ENCODE peak calls at places on chromosomes 16 and 17, in four cellular contexts. L is GM23248, X is DND-41, Y is SK-N-SH. V is an unnamed sample.

GRCh38 chr17:57980522-57980921 is 7.5 kb downstream of the VEZF1 start:
- DNase-seq in L (no peak), Y (no peak), X (no peak), V (no peak)

GRCh38 chr17:81608082-81608481 is 28.8 kb downstream of the NPLOC4 start:
- DNase-seq in L (peak; percentile 40), X (no peak), Y (no peak), V (no peak)

GRCh38 chr17:36742267-36743000 is 141.1 kb downstream of the MRM1 start:
- DNase-seq in X (no peak), L (no peak), Y (no peak), V (no peak)

GRCh38 chr17:21772321-21772720 is 80.0 kb downstream of the KCNJ18 start:
- DNase-seq in L (no peak), Y (no peak), X (no peak), V (no peak)

GRCh38 chr17:43456029-43456428 is 27.7 kb upstream of the DHX8 start:
- DNase-seq in X (no peak), Y (no peak), L (no peak), V (no peak)

GRCh38 chr17:27701963-27702362 is 71.0 kb downstream of the LGALS9 start:
- DNase-seq in X (no peak), Y (no peak), L (no peak), V (no peak)

GRCh38 chr16:71303938-71304337 is 14.7 kb upstream of the CMTR2 start:
- DNase-seq in Y (no peak), X (no peak), L (peak; percentile 46), V (peak; percentile 62)

GRCh38 chr17:29566473-29567361 is at the start of gene ABHD15:
- DNase-seq in L (peak; percentile 92), Y (peak; percentile 83), X (peak; percentile 64), V (peak; percentile 69)

GRCh38 chr17:40364121-40364861 is at the start of gene GJD3:
- DNase-seq in X (no peak), Y (peak; percentile 24), L (no peak), V (no peak)

GRCh38 chr16:70157105-70157476 is 16.5 kb upstream of the CLEC18C start:
- DNase-seq in L (no peak), Y (peak; percentile 6), X (no peak), V (no peak)

DNA sequence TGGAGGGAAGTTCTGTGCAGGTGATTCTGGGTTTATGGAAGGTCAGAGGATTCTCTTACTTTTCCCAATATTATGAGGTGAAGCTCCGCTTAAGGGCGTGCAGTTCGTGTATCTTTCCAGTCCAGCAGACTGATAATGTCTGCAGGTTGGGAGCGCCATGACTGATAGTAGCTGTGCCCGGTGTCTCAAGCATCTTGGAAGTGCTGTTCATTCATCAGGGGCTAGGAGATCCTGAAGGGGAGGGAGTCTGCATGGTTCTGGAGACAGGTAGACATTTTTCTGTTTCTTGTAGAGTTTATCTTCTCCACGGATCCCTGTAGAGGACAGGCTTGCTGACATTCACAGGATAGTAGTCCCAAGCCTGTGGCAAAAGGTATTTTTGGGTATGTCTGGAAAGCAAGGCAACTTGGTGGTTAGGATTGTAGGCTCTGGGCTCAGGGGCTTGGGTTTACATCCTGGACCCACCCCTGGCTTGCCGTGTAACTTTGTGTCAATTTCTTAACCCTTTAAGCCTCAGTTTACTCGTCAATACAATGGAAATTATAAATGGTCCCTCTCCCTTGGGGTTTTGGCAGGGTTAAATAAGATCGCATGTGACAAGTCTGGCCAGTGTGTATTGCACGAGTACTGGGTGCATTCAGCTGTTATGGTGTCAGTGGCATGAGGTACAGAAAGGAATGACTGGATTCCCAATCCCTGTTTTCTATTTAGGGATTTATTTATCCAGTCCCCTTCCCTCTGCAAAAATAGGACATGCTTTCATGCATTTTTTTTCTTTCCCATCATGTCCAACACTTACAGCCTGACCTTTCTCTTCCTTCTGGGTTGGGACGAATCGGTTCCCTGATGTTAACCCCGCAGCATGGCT is 8.2 kb downstream of the HLF start:
- DNase-seq in L (no peak), X (no peak), Y (no peak), V (no peak)
- H3K9ac ChIP-seq in L (no peak overlapping the region), X (no peak overlapping the region), Y (no peak overlapping the region), V (no peak overlapping the region)

GRCh38 chr16:66662445-66663194 is 33.9 kb downstream of the CMTM4 start:
- DNase-seq in X (no peak), Y (peak; percentile 45), L (peak; percentile 61), V (peak; percentile 36)
- H3K27ac ChIP-seq in X (no peak overlapping the region), Y (peak overlapping the region; percentile 65), L (peak overlapping the region; percentile 95), V (no peak overlapping the region)

GRCh38 chr16:13634253-13634652 is 285.7 kb upstream of the ERCC4 start:
- DNase-seq in X (no peak), L (no peak), Y (no peak), V (no peak)
- H2AFZ ChIP-seq in X (no peak overlapping the region), L (no peak overlapping the region), Y (no peak overlapping the region), V (no peak overlapping the region)

GRCh38 chr17:3679186-3680126 is 10.8 kb downstream of the EMC6 start:
- DNase-seq in Y (no peak), X (no peak), L (no peak), V (no peak)

GRCh38 chr17:3675886-3676285 is 7.3 kb downstream of the EMC6 start:
- DNase-seq in Y (no peak), X (no peak), L (no peak), V (no peak)

GRCh38 chr17:3681057-3681456 is 12.4 kb downstream of the EMC6 start:
- DNase-seq in X (no peak), Y (no peak), L (no peak), V (no peak)

GRCh38 chr17:3678821-3679175 is 10.2 kb downstream of the EMC6 start:
- DNase-seq in X (no peak), L (no peak), Y (no peak), V (no peak)

DNA sequence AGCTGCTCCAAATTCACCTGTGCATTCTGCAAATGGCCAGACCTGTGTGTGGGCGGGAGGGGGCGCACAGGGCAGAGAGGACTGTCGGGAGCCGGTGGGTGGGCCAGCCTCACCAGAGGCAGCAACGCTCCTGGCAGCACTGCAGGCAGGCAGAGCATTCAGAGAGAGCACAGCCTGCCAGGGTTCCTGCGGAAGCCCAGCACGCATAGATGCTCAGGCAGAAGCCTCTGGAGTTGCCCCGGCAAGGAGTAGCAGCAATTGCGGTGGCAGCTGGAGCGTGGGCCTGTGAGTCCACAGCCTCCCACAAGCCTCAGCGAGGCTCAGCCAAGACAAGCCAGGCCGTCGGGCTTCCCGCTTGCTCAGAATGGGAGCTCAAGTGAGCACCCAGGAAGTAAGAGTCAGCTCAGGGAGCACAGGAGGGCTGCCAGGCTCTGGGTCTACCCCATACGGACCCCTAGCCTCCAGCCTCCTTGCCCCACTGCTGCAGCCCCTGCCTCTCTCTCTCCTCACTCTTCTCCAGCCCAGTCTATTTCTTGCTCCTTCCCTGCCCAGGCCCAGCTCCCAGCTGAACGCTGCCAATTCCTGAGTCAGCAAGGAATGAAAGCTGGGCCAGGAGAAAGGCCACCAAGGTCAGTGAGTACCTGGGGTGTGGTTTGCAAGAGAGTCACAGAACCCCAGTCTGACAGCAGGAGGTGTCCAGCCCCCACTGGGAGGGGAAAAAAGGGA is 9.6 kb downstream of the EMC6 start:
- DNase-seq in Y (no peak), X (no peak), L (peak; percentile 59), V (peak; percentile 26)
- H3K9ac ChIP-seq in Y (no peak overlapping the region), X (no peak overlapping the region), L (no peak overlapping the region), V (no peak overlapping the region)

DNA sequence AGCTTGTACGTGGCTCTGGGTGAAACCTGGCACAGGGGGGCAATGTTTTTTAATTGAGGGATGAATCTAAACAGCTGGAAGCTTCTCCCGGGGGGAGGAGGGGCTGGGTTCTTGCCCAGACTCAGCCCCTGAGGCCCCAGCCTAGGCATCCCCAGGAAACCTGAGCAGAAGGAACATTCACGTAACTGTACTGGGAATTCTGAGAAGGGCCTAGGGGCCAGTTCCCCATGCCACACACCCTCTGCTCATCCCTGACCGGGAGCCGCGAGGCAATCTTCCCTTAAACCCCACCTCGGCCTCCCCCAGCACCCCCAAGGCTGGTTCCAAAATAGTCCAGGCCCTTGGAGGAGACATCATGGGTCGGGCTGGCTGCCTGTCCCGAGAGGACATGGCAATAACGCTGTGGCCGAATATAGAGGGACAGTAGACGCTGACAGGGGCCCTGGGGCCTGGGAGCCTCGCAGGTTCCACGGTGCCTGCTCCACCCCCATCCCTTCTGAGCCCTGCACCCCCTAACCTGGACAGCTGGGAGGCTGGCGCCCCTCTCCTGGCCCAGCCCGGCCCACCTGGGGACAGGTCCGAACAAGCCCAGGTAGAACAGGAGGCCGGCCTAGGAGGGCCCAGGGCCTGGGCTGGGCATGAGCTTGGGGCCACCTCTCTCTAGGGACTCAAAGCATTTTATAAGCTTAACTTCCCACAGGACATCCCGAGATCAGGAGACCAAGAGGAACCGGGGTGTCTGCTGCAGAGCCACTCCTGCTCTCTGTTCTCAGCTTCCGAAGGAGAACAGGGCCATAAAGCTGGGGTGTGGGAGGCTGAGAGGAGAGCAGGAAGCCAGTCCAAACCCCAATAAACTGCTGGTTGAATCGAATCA is 83.2 kb upstream of the TOB1 start:
- DNase-seq in L (no peak), Y (no peak), X (no peak), V (no peak)
- H3K27ac ChIP-seq in L (peak overlapping the region; percentile 98), Y (peak overlapping the region; percentile 82), X (no peak overlapping the region), V (peak overlapping the region; percentile 78)

GRCh38 chr16:25030420-25031131 is 15.4 kb upstream of the ARHGAP17 start:
- DNase-seq in Y (no peak), X (no peak), L (no peak), V (no peak)
- H2AFZ ChIP-seq in Y (peak overlapping the region; percentile 95), X (peak overlapping the region; percentile 93), L (peak overlapping the region; percentile 93), V (peak overlapping the region; percentile 86)

DNA sequence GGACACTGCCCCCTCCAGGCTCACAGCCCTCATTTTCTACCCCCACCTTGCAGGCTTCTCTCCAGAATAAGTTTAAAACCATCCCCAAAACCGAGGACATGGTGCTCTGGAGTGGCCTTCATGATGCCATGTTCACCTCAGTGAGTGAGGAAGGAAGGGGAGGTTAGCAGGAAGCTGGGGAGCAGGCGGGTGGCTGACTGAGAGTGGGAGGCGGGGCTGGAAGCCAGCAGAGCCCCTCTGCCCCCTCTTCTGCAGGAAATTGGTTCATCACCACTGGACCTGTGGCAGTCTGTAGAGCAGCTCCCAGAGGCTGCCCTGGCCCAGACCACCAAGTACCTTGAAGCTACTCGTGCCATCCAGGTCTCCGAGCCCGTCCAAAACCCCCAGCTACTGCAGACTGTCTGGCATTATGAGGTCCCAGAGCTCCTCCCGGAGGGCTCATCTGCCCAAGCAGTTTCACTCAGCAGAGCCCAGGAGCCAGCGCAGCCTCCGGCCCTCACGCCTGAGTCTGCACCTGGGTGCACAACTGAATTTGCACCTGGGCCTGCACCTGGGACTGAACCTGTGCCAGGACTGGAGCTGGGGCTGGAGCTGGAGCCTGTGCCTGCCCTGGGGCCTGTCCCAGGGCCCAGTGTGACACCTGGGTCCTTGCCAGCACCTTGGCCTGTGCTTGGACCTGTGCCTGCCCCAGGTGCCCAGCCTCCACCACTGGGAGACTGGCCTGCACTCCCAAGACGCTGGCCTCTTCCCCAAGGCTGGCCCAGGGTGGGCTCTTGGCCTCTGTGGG is 19.0 kb downstream of the C16orf96 start:
- DNase-seq in Y (no peak), X (no peak), L (no peak), V (no peak)
- H3K9ac ChIP-seq in Y (no peak overlapping the region), X (no peak overlapping the region), L (no peak overlapping the region), V (no peak overlapping the region)

V was measured in PC-3.